ENCODE peak calls at places on chromosome 9, in seven cellular contexts. H is NCI-H1417, W is cardiac fibroblast, V is choroid plexus epithelial cell, A is left cardiac atrium, G is IMR-90, F is COR-L47. E is an unnamed sample.

GRCh38 chr9:35110327-35110758 is 5.3 kb downstream of the ATOSB start:
- DNase-seq in H (no peak), W (peak; percentile 60), V (peak; percentile 56), A (peak; percentile 49), G (peak; percentile 43), F (no peak), E (peak; percentile 9)

GRCh38 chr9:134531251-134531970 is 110.2 kb upstream of the COL5A1 start:
- DNase-seq in H (no peak), W (no peak), V (no peak), A (no peak), G (no peak), F (no peak), E (no peak)

GRCh38 chr9:121744002-121744686 is 92.7 kb downstream of the DAB2IP start:
- DNase-seq in H (peak; percentile 38), W (peak; percentile 51), V (peak; percentile 52), A (peak; percentile 64), G (peak; percentile 43), F (no peak), E (peak; percentile 86)

GRCh38 chr9:123414921-123415592 is 59.1 kb downstream of the CRB2 start:
- DNase-seq in H (no peak), W (peak; percentile 34), V (no peak), A (peak; percentile 17), G (no peak), F (no peak), E (no peak)

GRCh38 chr9:37730256-37730655 is 23.3 kb upstream of the TRMT10B start:
- DNase-seq in H (no peak), W (no peak), V (peak; percentile 4), A (no peak), G (peak; percentile 6), F (no peak), E (no peak)

GRCh38 chr9:133163559-133164208 is at the start of gene GBGT1:
- DNase-seq in H (no peak), W (peak; percentile 36), V (peak; percentile 26), A (peak; percentile 78), G (no peak), F (no peak), E (peak; percentile 61)

GRCh38 chr9:126052791-126053190 is 273.8 kb upstream of the MVB12B start:
- DNase-seq in H (no peak), W (no peak), V (no peak), A (no peak), G (no peak), F (no peak), E (no peak)

GRCh38 chr9:129419382-129419899 is 201.5 kb downstream of the C9orf50 start:
- DNase-seq in H (no peak), W (no peak), V (no peak), A (no peak), G (no peak), F (no peak), E (no peak)

GRCh38 chr9:137682431-137682991 is 63.7 kb downstream of the EHMT1 start:
- DNase-seq in H (peak; percentile 74), W (no peak), V (no peak), A (no peak), G (no peak), F (no peak), E (no peak)

GRCh38 chr9:133771486-133772482 is 33.6 kb upstream of the SARDH start:
- DNase-seq in H (no peak), W (no peak), V (no peak), A (no peak), G (no peak), F (no peak), E (peak; percentile 13)

GRCh38 chr9:136650648-136651047 is 12.1 kb upstream of the EGFL7 start:
- DNase-seq in H (no peak), W (no peak), V (no peak), A (no peak), G (no peak), F (no peak), E (no peak)

GRCh38 chr9:3498691-3499090 is 27.1 kb downstream of the RFX3 start:
- DNase-seq in H (peak; percentile 76), W (peak; percentile 49), V (peak; percentile 77), A (no peak), G (peak; percentile 34), F (peak; percentile 52), E (no peak)

GRCh38 chr9:110886832-110887231 is 151.4 kb downstream of the LPAR1 start:
- DNase-seq in H (no peak), W (peak; percentile 62), V (peak; percentile 79), A (no peak), G (peak; percentile 71), F (no peak), E (no peak)

GRCh38 chr9:74771262-74771585 is 116.5 kb downstream of the TRPM6 start:
- DNase-seq in H (no peak), W (no peak), V (no peak), A (no peak), G (no peak), F (no peak), E (peak; percentile 17)

GRCh38 chr9:134484479-134484878 is 157.1 kb upstream of the COL5A1 start:
- DNase-seq in H (no peak), W (no peak), V (no peak), A (peak; percentile 14), G (no peak), F (no peak), E (no peak)

GRCh38 chr9:137226338-137227056 is 805 bp upstream of the RNF224 start:
- DNase-seq in H (no peak), W (no peak), V (no peak), A (no peak), G (no peak), F (no peak), E (no peak)

GRCh38 chr9:19787672-19788071 is 1.2 kb downstream of the SLC24A2 start:
- DNase-seq in H (no peak), W (no peak), V (no peak), A (no peak), G (no peak), F (no peak), E (no peak)

GRCh38 chr9:6590772-6591384 is 54.7 kb downstream of the GLDC start:
- DNase-seq in H (peak; percentile 44), W (no peak), V (no peak), A (no peak), G (no peak), F (no peak), E (no peak)

GRCh38 chr9:101601904-101602765 is 7.4 kb upstream of the PPP3R2 start:
- DNase-seq in H (peak; percentile 93), W (peak; percentile 60), V (peak; percentile 70), A (no peak), G (peak; percentile 51), F (peak; percentile 60), E (peak; percentile 29)

GRCh38 chr9:97906236-97906831 is 16.0 kb downstream of the TRMO start:
- DNase-seq in H (no peak), W (peak; percentile 20), V (no peak), A (peak; percentile 45), G (no peak), F (no peak), E (no peak)

GRCh38 chr9:75803130-75803529 is 87.3 kb upstream of the PCSK5 start:
- DNase-seq in H (no peak), W (peak; percentile 23), V (peak; percentile 92), A (no peak), G (no peak), F (no peak), E (no peak)

GRCh38 chr9:3099601-3100000 is 255.7 kb upstream of the PUM3 start:
- DNase-seq in H (no peak), W (no peak), V (no peak), A (no peak), G (no peak), F (no peak), E (no peak)

GRCh38 chr9:32524558-32525461 is 1.2 kb downstream of the RIGI start:
- DNase-seq in H (peak; percentile 87), W (peak; percentile 26), V (peak; percentile 38), A (no peak), G (no peak), F (peak; percentile 42), E (peak; percentile 38)

GRCh38 chr9:89523948-89524347 is 26.0 kb upstream of the SEMA4D start:
- DNase-seq in H (no peak), W (no peak), V (no peak), A (no peak), G (no peak), F (no peak), E (no peak)

GRCh38 chr9:98455957-98456621 is 200.6 kb upstream of the TBC1D2 start:
- DNase-seq in H (no peak), W (peak; percentile 56), V (peak; percentile 50), A (no peak), G (peak; percentile 74), F (no peak), E (no peak)

GRCh38 chr9:2228132-2228531 is 213.0 kb downstream of the SMARCA2 start:
- DNase-seq in H (peak; percentile 23), W (peak; percentile 26), V (no peak), A (no peak), G (no peak), F (peak; percentile 47), E (peak; percentile 23)

GRCh38 chr9:132141364-132141947 is 20.4 kb upstream of the NTNG2 start:
- DNase-seq in H (peak; percentile 95), W (peak; percentile 36), V (peak; percentile 10), A (no peak), G (no peak), F (peak; percentile 73), E (no peak)

GRCh38 chr9:127137640-127138360 is 15.4 kb upstream of the ANGPTL2 start:
- DNase-seq in H (no peak), W (no peak), V (peak; percentile 57), A (no peak), G (no peak), F (no peak), E (no peak)

GRCh38 chr9:130912932-130913598 is 16.5 kb upstream of the QRFP start:
- DNase-seq in H (no peak), W (peak; percentile 59), V (peak; percentile 43), A (peak; percentile 62), G (peak; percentile 78), F (no peak), E (no peak)

GRCh38 chr9:112605518-112605917 is 112.4 kb downstream of the INIP start:
- DNase-seq in H (no peak), W (no peak), V (no peak), A (no peak), G (no peak), F (no peak), E (no peak)

GRCh38 chr9:119026120-119026519 is 343.1 kb downstream of the BRINP1 start:
- DNase-seq in H (peak; percentile 22), W (no peak), V (no peak), A (peak; percentile 50), G (no peak), F (no peak), E (peak; percentile 41)

GRCh38 chr9:30197954-30198353 is 2186.5 kb upstream of the ACO1 start:
- DNase-seq in H (peak; percentile 32), W (no peak), V (no peak), A (no peak), G (no peak), F (peak; percentile 47), E (no peak)

E was measured in testis.